ENCODE peak calls at places on chromosomes 12 and 14, in seven cellular contexts. L is H4; S is EH; Y is stimulated activated CD4-positive, alpha-beta T cell treated with anti-CD3 and anti-CD28 coated beads, TNF-alpha, amount 100 ng/mL, for 1 hour; R is HCT116; A is dorsolateral prefrontal cortex; P is GM10248. F is an unnamed sample.

GRCh38 chr14:105314287-105315185 is at the start of gene PACS2:
- DNase-seq in L (peak; percentile 35), S (peak; percentile 83), Y (peak; percentile 40), R (peak; percentile 47), A (peak; percentile 47), P (peak; percentile 98), F (peak; percentile 57)

GRCh38 chr14:31270196-31270772 is 62.7 kb upstream of the HECTD1 start:
- DNase-seq in L (no peak), S (no peak), Y (no peak), R (no peak), A (no peak), P (no peak), F (no peak)

GRCh38 chr12:45348311-45348710 is 132.4 kb downstream of the ANO6 start:
- DNase-seq in L (peak; percentile 58), S (no peak), Y (no peak), R (no peak), A (no peak), P (no peak), F (no peak)

GRCh38 chr12:110995016-110995415 is 74.6 kb upstream of the MYL2 start:
- DNase-seq in L (no peak), S (no peak), Y (no peak), R (no peak), A (no peak), P (no peak), F (no peak)

GRCh38 chr12:92020983-92021664 is 124.5 kb downstream of the BTG1 start:
- DNase-seq in L (no peak), S (no peak), Y (no peak), R (no peak), A (no peak), P (no peak), F (no peak)

GRCh38 chr14:105419305-105420091 is at the start of gene MTA1:
- DNase-seq in L (no peak), S (peak; percentile 60), Y (no peak), R (no peak), A (no peak), P (peak; percentile 88), F (no peak)

GRCh38 chr12:48936379-48936979 is 11.2 kb upstream of the FKBP11 start:
- DNase-seq in L (peak; percentile 46), S (peak; percentile 70), Y (peak; percentile 65), R (peak; percentile 36), A (peak; percentile 68), P (peak; percentile 85), F (peak; percentile 58)

GRCh38 chr14:60565211-60565610 is 56.3 kb downstream of the SIX6 start:
- DNase-seq in L (peak; percentile 65), S (peak; percentile 66), Y (no peak), R (no peak), A (no peak), P (no peak), F (no peak)

GRCh38 chr12:52496590-52497071 is 3.6 kb upstream of the KRT6A start:
- DNase-seq in L (peak; percentile 18), S (peak; percentile 83), Y (no peak), R (peak; percentile 80), A (no peak), P (no peak), F (no peak)

GRCh38 chr14:55864890-55865655 is 253.1 kb upstream of the PELI2 start:
- DNase-seq in L (no peak), S (no peak), Y (no peak), R (no peak), A (no peak), P (peak; percentile 25), F (peak; percentile 16)

GRCh38 chr12:52230364-52231281 is 2.4 kb upstream of the KRT7 start:
- DNase-seq in L (no peak), S (peak; percentile 95), Y (no peak), R (no peak), A (no peak), P (no peak), F (no peak)

GRCh38 chr12:27048822-27049752 is 26.7 kb downstream of the MED21 start:
- DNase-seq in L (peak; percentile 58), S (peak; percentile 80), Y (no peak), R (no peak), A (no peak), P (no peak), F (no peak)

GRCh38 chr14:89429206-89430091 is 12.4 kb upstream of the FOXN3 start:
- DNase-seq in L (no peak), S (peak; percentile 66), Y (no peak), R (no peak), A (no peak), P (peak; percentile 32), F (no peak)

GRCh38 chr12:26345471-26346003 is 150.2 kb downstream of the SSPN start:
- DNase-seq in L (no peak), S (peak; percentile 8), Y (no peak), R (no peak), A (no peak), P (no peak), F (no peak)

GRCh38 chr12:96710127-96710745 is 196.8 kb upstream of the NEDD1 start:
- DNase-seq in L (no peak), S (peak; percentile 7), Y (no peak), R (no peak), A (no peak), P (no peak), F (no peak)

GRCh38 chr12:30197392-30198047 is 413.8 kb upstream of the TMTC1 start:
- DNase-seq in L (peak; percentile 5), S (peak; percentile 2), Y (no peak), R (no peak), A (no peak), P (no peak), F (no peak)

GRCh38 chr14:33676135-33676566 is 274.7 kb downstream of the EGLN3 start:
- DNase-seq in L (peak; percentile 87), S (peak; percentile 56), Y (no peak), R (peak; percentile 16), A (peak; percentile 34), P (no peak), F (peak; percentile 91)

GRCh38 chr12:132429932-132430643 is 59.9 kb upstream of the FBRSL1 start:
- DNase-seq in L (peak; percentile 59), S (no peak), Y (no peak), R (peak; percentile 41), A (no peak), P (peak; percentile 77), F (peak; percentile 63)

GRCh38 chr12:1518763-1519516 is 75.4 kb downstream of the FBXL14 start:
- DNase-seq in L (peak; percentile 94), S (peak; percentile 89), Y (no peak), R (peak; percentile 32), A (no peak), P (no peak), F (no peak)

GRCh38 chr12:49097381-49097780 is 2.8 kb upstream of the DHH start:
- DNase-seq in L (no peak), S (no peak), Y (no peak), R (no peak), A (no peak), P (no peak), F (no peak)

GRCh38 chr14:67409461-67409860 is 2.5 kb downstream of the PLEK2 start:
- DNase-seq in L (no peak), S (no peak), Y (no peak), R (no peak), A (no peak), P (no peak), F (no peak)

GRCh38 chr12:48074266-48074665 is 31.6 kb downstream of the SENP1 start:
- DNase-seq in L (no peak), S (no peak), Y (no peak), R (no peak), A (no peak), P (no peak), F (no peak)

F was measured in SK-N-DZ.